ENCODE peak calls at places on chromosomes 11 and 22, in four cellular contexts. M is stimulated activated CD4-positive, alpha-beta T cell treated with anti-CD3 and anti-CD28 coated beads, Interleukin-4, amount 100 ng/mL, for 48 hours; D is activated T-cell treated with anti-CD3 and anti-CD28 coated beads, Interleukin-2, amount 50 U/mL, for 72 hours; J is IMR-90. W is an unnamed sample.

GRCh38 chr11:107071129-107071528 is 52.9 kb upstream of the GUCY1A2 start:
- DNase-seq in D (no peak), J (no peak), M (no peak), W (no peak)

GRCh38 chr11:46369458-46370152 is 11.9 kb upstream of the MDK start:
- DNase-seq in D (peak; percentile 67), J (peak; percentile 77), M (no peak), W (peak; percentile 73)

GRCh38 chr11:70810131-70810530 is 411.8 kb downstream of the CTTN start:
- DNase-seq in J (no peak), M (no peak), D (no peak), W (no peak)

GRCh38 chr11:83072689-83073242 is 1.1 kb upstream of the RAB30 start:
- DNase-seq in J (no peak), M (no peak), D (no peak), W (peak; percentile 24)

GRCh38 chr11:119315139-119316016 is 1.6 kb downstream of the MCAM start:
- DNase-seq in D (peak; percentile 58), M (no peak), J (no peak), W (peak; percentile 59)

GRCh38 chr11:288328-289144 is at the start of gene PGGHG:
- DNase-seq in D (peak; percentile 81), J (no peak), M (no peak), W (peak; percentile 70)

GRCh38 chr11:69442012-69442806 is 39.3 kb upstream of the LINC01488 start:
- DNase-seq in M (no peak), D (no peak), J (no peak), W (no peak)

GRCh38 chr11:35163707-35164496 is 24.9 kb downstream of the CD44 start:
- DNase-seq in J (peak; percentile 31), M (no peak), D (peak; percentile 53), W (peak; percentile 49)

GRCh38 chr22:45430871-45431270 is 17.4 kb downstream of the RIBC2 start:
- DNase-seq in M (no peak), J (no peak), D (no peak), W (no peak)

GRCh38 chr11:28767574-28767973 is 659.4 kb downstream of the METTL15 start:
- DNase-seq in J (peak; percentile 59), M (no peak), D (no peak), W (no peak)

GRCh38 chr11:27907534-27907933 is 200.4 kb downstream of the KIF18A start:
- DNase-seq in J (peak; percentile 35), D (no peak), M (no peak), W (no peak)

GRCh38 chr11:66064571-66064970 is 5.5 kb upstream of the PACS1 start:
- DNase-seq in M (no peak), J (no peak), D (no peak), W (no peak)

GRCh38 chr11:65572356-65573043 is at the start of gene FAM89B:
- DNase-seq in M (peak; percentile 87), J (peak; percentile 77), D (peak; percentile 91), W (peak; percentile 92)

GRCh38 chr11:88709567-88709966 is 356.2 kb downstream of the GRM5 start:
- DNase-seq in J (no peak), D (no peak), M (no peak), W (no peak)

GRCh38 chr22:30822216-30823014 is 127.7 kb downstream of the OSBP2 start:
- DNase-seq in M (no peak), D (peak; percentile 24), J (no peak), W (peak; percentile 17)

GRCh38 chr11:27388869-27389268 is 25.9 kb upstream of the CCDC34 start:
- DNase-seq in M (no peak), J (peak; percentile 33), D (no peak), W (no peak)

GRCh38 chr11:1303973-1304372 is 5.5 kb downstream of the TOLLIP start:
- DNase-seq in M (no peak), J (no peak), D (no peak), W (no peak)

GRCh38 chr22:23168381-23169031 is 11.8 kb upstream of the BCR start:
- DNase-seq in M (no peak), J (no peak), D (no peak), W (no peak)

GRCh38 chr11:19777032-19777341 is 64.3 kb downstream of the NAV2 start:
- DNase-seq in D (peak; percentile 12), J (no peak), M (no peak), W (no peak)

GRCh38 chr11:35009191-35009940 is 92.9 kb downstream of the PDHX start:
- DNase-seq in J (peak; percentile 74), M (no peak), D (no peak), W (no peak)

GRCh38 chr11:95296621-95297025 is 65.6 kb upstream of the SESN3 start:
- DNase-seq in M (no peak), D (no peak), J (no peak), W (no peak)

GRCh38 chr11:9808943-9809342 is 145.1 kb downstream of the SWAP70 start:
- DNase-seq in D (no peak), J (no peak), M (no peak), W (no peak)

GRCh38 chr11:60428517-60428916 is 855 bp upstream of the MS4A5 start:
- DNase-seq in M (no peak), D (no peak), J (no peak), W (no peak)

GRCh38 chr22:24146791-24147353 is 34.4 kb upstream of the SUSD2 start:
- DNase-seq in J (peak; percentile 92), M (no peak), D (no peak), W (no peak)

GRCh38 chr22:39382410-39382809 is 17.2 kb upstream of the TAB1 start:
- DNase-seq in M (no peak), D (no peak), J (no peak), W (no peak)

GRCh38 chr11:67372232-67372992 is 986 bp downstream of the CLCF1 start:
- DNase-seq in D (no peak), J (no peak), M (no peak), W (no peak)

GRCh38 chr11:126592496-126593410 is 237.3 kb downstream of the ST3GAL4 start:
- DNase-seq in D (no peak), J (peak; percentile 12), M (no peak), W (no peak)

GRCh38 chr22:37258810-37259472 is 14.9 kb upstream of the RAC2 start:
- DNase-seq in D (no peak), J (no peak), M (no peak), W (no peak)

GRCh38 chr11:28448186-28448585 is 340.0 kb downstream of the METTL15 start:
- DNase-seq in J (peak; percentile 21), M (no peak), D (no peak), W (no peak)

GRCh38 chr11:33396361-33396760 is 139.2 kb downstream of the HIPK3 start:
- DNase-seq in J (no peak), D (no peak), M (no peak), W (no peak)

GRCh38 chr22:17782621-17783020 is 8.4 kb upstream of the BID start:
- DNase-seq in D (no peak), J (no peak), M (no peak), W (no peak)

GRCh38 chr22:44888491-44888941 is 121.3 kb downstream of the PHF21B start:
- DNase-seq in D (no peak), J (no peak), M (no peak), W (no peak)

GRCh38 chr11:48091426-48092102 is 111.2 kb downstream of the PTPRJ start:
- DNase-seq in M (no peak), D (no peak), J (no peak), W (no peak)

GRCh38 chr11:122074022-122074421 is 42.0 kb downstream of the BLID start:
- DNase-seq in M (no peak), D (no peak), J (no peak), W (no peak)

GRCh38 chr22:36010913-36011312 is 17.7 kb downstream of the RBFOX2 start:
- DNase-seq in J (peak; percentile 92), D (no peak), M (no peak), W (no peak)

GRCh38 chr11:10481567-10482349 is 26.7 kb downstream of the AMPD3 start:
- DNase-seq in M (no peak), D (no peak), J (peak; percentile 32), W (no peak)

GRCh38 chr22:45455621-45456020 is 42.1 kb downstream of the RIBC2 start:
- DNase-seq in D (no peak), J (no peak), M (no peak), W (no peak)

GRCh38 chr22:40036591-40037225 is 42.0 kb downstream of the FAM83F start:
- DNase-seq in M (peak; percentile 37), D (peak; percentile 66), J (peak; percentile 76), W (peak; percentile 58)

GRCh38 chr11:63931876-63932275 is 6.9 kb upstream of the NAA40 start:
- DNase-seq in M (no peak), D (no peak), J (no peak), W (no peak)